ENCODE peak calls at places on chromosomes 12 and 14, in ten cellular contexts. One of them, this sample, is unnamed.

GRCh38 chr12:116436561-116437249 is 122.5 kb upstream of the MAP1LC3B2 start:
- DNase-seq in uterus: no peak
- DNase-seq in hypothalamus: no peak
- DNase-seq in AG09309: no peak
- DNase-seq in brain microvascular endothelial cell: no peak
- DNase-seq in right atrium auricular region: no peak
- DNase-seq in adrenal gland: no peak
- DNase-seq in cardiac septum: no peak
- DNase-seq in stimulated activated CD8-positive, alpha-beta memory T cell treated with anti-CD3 and anti-CD28 coated beads, Interleukin-7, amount 100 ng/mL, for 4 hours: no peak
- DNase-seq in activated CD4-positive, alpha-beta memory T cell treated with anti-CD3 and anti-CD28 coated beads for 36 hours: no peak
- DNase-seq in this sample: no peak

GRCh38 chr14:106518054-106518943 is 991.9 kb downstream of the TMEM121 start:
- DNase-seq in stimulated activated CD8-positive, alpha-beta memory T cell treated with anti-CD3 and anti-CD28 coated beads, Interleukin-7, amount 100 ng/mL, for 4 hours: peak
- DNase-seq in adrenal gland: peak
- DNase-seq in cardiac septum: no peak
- DNase-seq in right atrium auricular region: no peak
- DNase-seq in AG09309: no peak
- DNase-seq in activated CD4-positive, alpha-beta memory T cell treated with anti-CD3 and anti-CD28 coated beads for 36 hours: peak
- DNase-seq in brain microvascular endothelial cell: no peak
- DNase-seq in hypothalamus: no peak
- DNase-seq in uterus: peak
- DNase-seq in this sample: peak

GRCh38 chr12:131513606-131514005 is 197.3 kb upstream of the SFSWAP start:
- DNase-seq in brain microvascular endothelial cell: no peak
- DNase-seq in activated CD4-positive, alpha-beta memory T cell treated with anti-CD3 and anti-CD28 coated beads for 36 hours: no peak
- DNase-seq in hypothalamus: no peak
- DNase-seq in stimulated activated CD8-positive, alpha-beta memory T cell treated with anti-CD3 and anti-CD28 coated beads, Interleukin-7, amount 100 ng/mL, for 4 hours: no peak
- DNase-seq in right atrium auricular region: no peak
- DNase-seq in adrenal gland: no peak
- DNase-seq in uterus: no peak
- DNase-seq in AG09309: no peak
- DNase-seq in cardiac septum: no peak
- DNase-seq in this sample: no peak

GRCh38 chr12:100128509-100128908 is 14.2 kb downstream of the BLTP3B start:
- DNase-seq in stimulated activated CD8-positive, alpha-beta memory T cell treated with anti-CD3 and anti-CD28 coated beads, Interleukin-7, amount 100 ng/mL, for 4 hours: no peak
- DNase-seq in brain microvascular endothelial cell: no peak
- DNase-seq in activated CD4-positive, alpha-beta memory T cell treated with anti-CD3 and anti-CD28 coated beads for 36 hours: no peak
- DNase-seq in hypothalamus: no peak
- DNase-seq in right atrium auricular region: no peak
- DNase-seq in adrenal gland: peak
- DNase-seq in AG09309: no peak
- DNase-seq in cardiac septum: no peak
- DNase-seq in uterus: no peak
- DNase-seq in this sample: peak

GRCh38 chr12:101719566-101719965 is 19.7 kb downstream of the SYCP3 start:
- DNase-seq in activated CD4-positive, alpha-beta memory T cell treated with anti-CD3 and anti-CD28 coated beads for 36 hours: no peak
- DNase-seq in uterus: no peak
- DNase-seq in hypothalamus: no peak
- DNase-seq in stimulated activated CD8-positive, alpha-beta memory T cell treated with anti-CD3 and anti-CD28 coated beads, Interleukin-7, amount 100 ng/mL, for 4 hours: no peak
- DNase-seq in cardiac septum: no peak
- DNase-seq in brain microvascular endothelial cell: no peak
- DNase-seq in AG09309: no peak
- DNase-seq in adrenal gland: no peak
- DNase-seq in right atrium auricular region: no peak
- DNase-seq in this sample: no peak

GRCh38 chr12:113727651-113728061 is 238.5 kb downstream of the RBM19 start:
- DNase-seq in brain microvascular endothelial cell: peak
- DNase-seq in uterus: no peak
- DNase-seq in adrenal gland: no peak
- DNase-seq in right atrium auricular region: no peak
- DNase-seq in hypothalamus: no peak
- DNase-seq in stimulated activated CD8-positive, alpha-beta memory T cell treated with anti-CD3 and anti-CD28 coated beads, Interleukin-7, amount 100 ng/mL, for 4 hours: no peak
- DNase-seq in activated CD4-positive, alpha-beta memory T cell treated with anti-CD3 and anti-CD28 coated beads for 36 hours: no peak
- DNase-seq in cardiac septum: no peak
- DNase-seq in AG09309: no peak
- DNase-seq in this sample: no peak

GRCh38 chr14:106831322-106831720 is 1304.9 kb downstream of the TMEM121 start:
- DNase-seq in cardiac septum: no peak
- DNase-seq in uterus: no peak
- DNase-seq in adrenal gland: peak
- DNase-seq in right atrium auricular region: no peak
- DNase-seq in brain microvascular endothelial cell: no peak
- DNase-seq in hypothalamus: no peak
- DNase-seq in activated CD4-positive, alpha-beta memory T cell treated with anti-CD3 and anti-CD28 coated beads for 36 hours: peak
- DNase-seq in stimulated activated CD8-positive, alpha-beta memory T cell treated with anti-CD3 and anti-CD28 coated beads, Interleukin-7, amount 100 ng/mL, for 4 hours: no peak
- DNase-seq in AG09309: no peak
- DNase-seq in this sample: no peak

GRCh38 chr12:48717252-48717695 is 767 bp upstream of the CCNT1 start:
- DNase-seq in right atrium auricular region: peak
- DNase-seq in AG09309: no peak
- DNase-seq in brain microvascular endothelial cell: no peak
- DNase-seq in stimulated activated CD8-positive, alpha-beta memory T cell treated with anti-CD3 and anti-CD28 coated beads, Interleukin-7, amount 100 ng/mL, for 4 hours: no peak
- DNase-seq in hypothalamus: no peak
- DNase-seq in activated CD4-positive, alpha-beta memory T cell treated with anti-CD3 and anti-CD28 coated beads for 36 hours: no peak
- DNase-seq in cardiac septum: no peak
- DNase-seq in adrenal gland: no peak
- DNase-seq in uterus: no peak
- DNase-seq in this sample: no peak

GRCh38 chr12:43289412-43289811 is 262.6 kb downstream of the ADAMTS20 start:
- DNase-seq in activated CD4-positive, alpha-beta memory T cell treated with anti-CD3 and anti-CD28 coated beads for 36 hours: no peak
- DNase-seq in AG09309: no peak
- DNase-seq in stimulated activated CD8-positive, alpha-beta memory T cell treated with anti-CD3 and anti-CD28 coated beads, Interleukin-7, amount 100 ng/mL, for 4 hours: no peak
- DNase-seq in adrenal gland: no peak
- DNase-seq in right atrium auricular region: no peak
- DNase-seq in brain microvascular endothelial cell: no peak
- DNase-seq in cardiac septum: no peak
- DNase-seq in hypothalamus: no peak
- DNase-seq in uterus: peak
- DNase-seq in this sample: no peak